ENCODE peak calls at places on chromosomes 11 and 22, in nine cellular contexts. One of them, this sample, is unnamed.

GRCh38 chr11:79982185-79982584 is 541.4 kb upstream of the TENM4 start:
- DNase-seq in left ventricle myocardium inferior: no peak
- DNase-seq in HepG2: no peak
- DNase-seq in neural progenitor cell: no peak
- DNase-seq in tibial nerve: no peak
- DNase-seq in A549: no peak
- DNase-seq in cardiac muscle cell: no peak
- DNase-seq in nephron progenitor cell: no peak
- DNase-seq in AG04450: no peak
- DNase-seq in this sample: no peak

GRCh38 chr11:119093951-119094815 is 7.5 kb downstream of the DPAGT1 start:
- DNase-seq in HepG2: no peak
- DNase-seq in left ventricle myocardium inferior: no peak
- DNase-seq in neural progenitor cell: peak; percentile 48
- DNase-seq in tibial nerve: peak; percentile 31
- DNase-seq in A549: no peak
- DNase-seq in cardiac muscle cell: peak; percentile 45
- DNase-seq in AG04450: no peak
- DNase-seq in nephron progenitor cell: peak; percentile 44
- DNase-seq in this sample: peak; percentile 63

GRCh38 chr11:102837151-102837550 is 6.3 kb downstream of the MMP3 start:
- DNase-seq in nephron progenitor cell: no peak
- DNase-seq in AG04450: no peak
- DNase-seq in cardiac muscle cell: no peak
- DNase-seq in tibial nerve: no peak
- DNase-seq in neural progenitor cell: no peak
- DNase-seq in left ventricle myocardium inferior: no peak
- DNase-seq in HepG2: no peak
- DNase-seq in A549: no peak
- DNase-seq in this sample: no peak

GRCh38 chr11:62142921-62143320 is 19.1 kb downstream of the INCENP start:
- DNase-seq in left ventricle myocardium inferior: no peak
- DNase-seq in tibial nerve: no peak
- DNase-seq in HepG2: no peak
- DNase-seq in nephron progenitor cell: no peak
- DNase-seq in cardiac muscle cell: no peak
- DNase-seq in neural progenitor cell: no peak
- DNase-seq in A549: no peak
- DNase-seq in AG04450: no peak
- DNase-seq in this sample: no peak

GRCh38 chr11:9459573-9460321 is 1.1 kb upstream of the ZNF143 start:
- DNase-seq in left ventricle myocardium inferior: no peak
- DNase-seq in neural progenitor cell: no peak
- DNase-seq in tibial nerve: no peak
- DNase-seq in AG04450: peak; percentile 7
- DNase-seq in nephron progenitor cell: no peak
- DNase-seq in A549: peak; percentile 66
- DNase-seq in cardiac muscle cell: peak; percentile 79
- DNase-seq in HepG2: peak; percentile 35
- DNase-seq in this sample: no peak

GRCh38 chr11:35927067-35927466 is 16.8 kb upstream of the LDLRAD3 start:
- DNase-seq in left ventricle myocardium inferior: no peak
- DNase-seq in neural progenitor cell: no peak
- DNase-seq in HepG2: no peak
- DNase-seq in cardiac muscle cell: no peak
- DNase-seq in A549: no peak
- DNase-seq in nephron progenitor cell: no peak
- DNase-seq in tibial nerve: no peak
- DNase-seq in AG04450: no peak
- DNase-seq in this sample: no peak

GRCh38 chr11:8192016-8192895 is 23.4 kb upstream of the RIC3 start:
- DNase-seq in neural progenitor cell: peak; percentile 89
- DNase-seq in tibial nerve: no peak
- DNase-seq in nephron progenitor cell: peak; percentile 79
- DNase-seq in left ventricle myocardium inferior: peak; percentile 46
- DNase-seq in HepG2: peak; percentile 45
- DNase-seq in A549: peak; percentile 69
- DNase-seq in cardiac muscle cell: peak; percentile 78
- DNase-seq in AG04450: peak; percentile 32
- DNase-seq in this sample: no peak

GRCh38 chr11:92267968-92268367 is 43.4 kb downstream of the FAT3 start:
- DNase-seq in left ventricle myocardium inferior: no peak
- DNase-seq in tibial nerve: no peak
- DNase-seq in HepG2: no peak
- DNase-seq in cardiac muscle cell: no peak
- DNase-seq in neural progenitor cell: no peak
- DNase-seq in nephron progenitor cell: no peak
- DNase-seq in A549: no peak
- DNase-seq in AG04450: no peak
- DNase-seq in this sample: no peak

GRCh38 chr22:44685384-44686056 is 16.5 kb upstream of the PRR5 start:
- DNase-seq in neural progenitor cell: peak; percentile 77
- DNase-seq in HepG2: no peak
- DNase-seq in A549: peak; percentile 53
- DNase-seq in cardiac muscle cell: peak; percentile 60
- DNase-seq in nephron progenitor cell: peak; percentile 53
- DNase-seq in AG04450: no peak
- DNase-seq in tibial nerve: no peak
- DNase-seq in left ventricle myocardium inferior: no peak
- DNase-seq in this sample: peak; percentile 57

GRCh38 chr11:92846542-92847125 is 122.8 kb upstream of the MTNR1B start:
- DNase-seq in AG04450: no peak
- DNase-seq in tibial nerve: no peak
- DNase-seq in A549: no peak
- DNase-seq in neural progenitor cell: no peak
- DNase-seq in left ventricle myocardium inferior: no peak
- DNase-seq in nephron progenitor cell: no peak
- DNase-seq in HepG2: no peak
- DNase-seq in cardiac muscle cell: no peak
- DNase-seq in this sample: no peak

GRCh38 chr22:30253205-30253852 is 6.8 kb upstream of the LIF start:
- DNase-seq in A549: peak; percentile 93
- DNase-seq in left ventricle myocardium inferior: peak; percentile 78
- DNase-seq in nephron progenitor cell: no peak
- DNase-seq in tibial nerve: peak; percentile 52
- DNase-seq in cardiac muscle cell: peak; percentile 60
- DNase-seq in AG04450: no peak
- DNase-seq in HepG2: no peak
- DNase-seq in neural progenitor cell: no peak
- DNase-seq in this sample: no peak

GRCh38 chr11:124174001-124174400 is 9.1 kb upstream of the OR10D3 start:
- DNase-seq in AG04450: peak; percentile 24
- DNase-seq in nephron progenitor cell: peak; percentile 18
- DNase-seq in tibial nerve: no peak
- DNase-seq in HepG2: peak; percentile 47
- DNase-seq in A549: peak; percentile 58
- DNase-seq in neural progenitor cell: peak; percentile 90
- DNase-seq in left ventricle myocardium inferior: no peak
- DNase-seq in cardiac muscle cell: peak; percentile 75
- DNase-seq in this sample: no peak

GRCh38 chr11:128282053-128282452 is 305.3 kb downstream of the ETS1 start:
- DNase-seq in neural progenitor cell: no peak
- DNase-seq in nephron progenitor cell: no peak
- DNase-seq in cardiac muscle cell: no peak
- DNase-seq in HepG2: no peak
- DNase-seq in A549: no peak
- DNase-seq in AG04450: no peak
- DNase-seq in left ventricle myocardium inferior: no peak
- DNase-seq in tibial nerve: no peak
- DNase-seq in this sample: no peak

GRCh38 chr11:606245-606644 is 9.5 kb downstream of the IRF7 start:
- DNase-seq in A549: peak; percentile 50
- DNase-seq in neural progenitor cell: no peak
- DNase-seq in nephron progenitor cell: no peak
- DNase-seq in tibial nerve: no peak
- DNase-seq in left ventricle myocardium inferior: peak; percentile 77
- DNase-seq in AG04450: no peak
- DNase-seq in cardiac muscle cell: peak; percentile 76
- DNase-seq in HepG2: no peak
- DNase-seq in this sample: no peak

GRCh38 chr11:43545610-43546009 is 134.9 kb upstream of the HSD17B12 start:
- DNase-seq in tibial nerve: no peak
- DNase-seq in neural progenitor cell: no peak
- DNase-seq in AG04450: no peak
- DNase-seq in HepG2: no peak
- DNase-seq in cardiac muscle cell: no peak
- DNase-seq in nephron progenitor cell: no peak
- DNase-seq in left ventricle myocardium inferior: no peak
- DNase-seq in A549: no peak
- DNase-seq in this sample: no peak

GRCh38 chr11:33724644-33725035 is 11.6 kb downstream of the CD59 start:
- DNase-seq in A549: no peak
- DNase-seq in cardiac muscle cell: peak; percentile 88
- DNase-seq in neural progenitor cell: no peak
- DNase-seq in HepG2: no peak
- DNase-seq in tibial nerve: no peak
- DNase-seq in AG04450: no peak
- DNase-seq in nephron progenitor cell: no peak
- DNase-seq in left ventricle myocardium inferior: no peak
- DNase-seq in this sample: no peak

GRCh38 chr11:94585375-94585774 is 18.2 kb downstream of the PIWIL4 start:
- DNase-seq in nephron progenitor cell: no peak
- DNase-seq in tibial nerve: no peak
- DNase-seq in HepG2: no peak
- DNase-seq in cardiac muscle cell: no peak
- DNase-seq in A549: no peak
- DNase-seq in left ventricle myocardium inferior: no peak
- DNase-seq in AG04450: no peak
- DNase-seq in neural progenitor cell: no peak
- DNase-seq in this sample: no peak

GRCh38 chr22:18033204-18033998 is 9.0 kb upstream of the MICAL3 start:
- DNase-seq in HepG2: no peak
- DNase-seq in tibial nerve: no peak
- DNase-seq in nephron progenitor cell: no peak
- DNase-seq in A549: no peak
- DNase-seq in AG04450: no peak
- DNase-seq in left ventricle myocardium inferior: no peak
- DNase-seq in cardiac muscle cell: peak; percentile 46
- DNase-seq in neural progenitor cell: no peak
- DNase-seq in this sample: no peak

GRCh38 chr22:30309981-30310672 is 16.6 kb downstream of the TBC1D10A start:
- DNase-seq in cardiac muscle cell: peak; percentile 63
- DNase-seq in A549: no peak
- DNase-seq in left ventricle myocardium inferior: no peak
- DNase-seq in neural progenitor cell: no peak
- DNase-seq in nephron progenitor cell: no peak
- DNase-seq in AG04450: no peak
- DNase-seq in tibial nerve: no peak
- DNase-seq in HepG2: no peak
- DNase-seq in this sample: no peak

GRCh38 chr11:65014146-65014960 is at the start of gene ARL2:
- DNase-seq in cardiac muscle cell: no peak
- DNase-seq in nephron progenitor cell: no peak
- DNase-seq in left ventricle myocardium inferior: no peak
- DNase-seq in AG04450: no peak
- DNase-seq in tibial nerve: no peak
- DNase-seq in A549: no peak
- DNase-seq in HepG2: peak; percentile 88
- DNase-seq in neural progenitor cell: no peak
- DNase-seq in this sample: peak; percentile 86

GRCh38 chr11:114366331-114367243 is 33.7 kb downstream of the C11orf71 start:
- DNase-seq in nephron progenitor cell: no peak
- DNase-seq in cardiac muscle cell: peak; percentile 78
- DNase-seq in AG04450: peak; percentile 74
- DNase-seq in left ventricle myocardium inferior: no peak
- DNase-seq in neural progenitor cell: no peak
- DNase-seq in A549: peak; percentile 12
- DNase-seq in tibial nerve: no peak
- DNase-seq in HepG2: no peak
- DNase-seq in this sample: no peak

GRCh38 chr11:73217810-73218105 is 323 bp upstream of the P2RY2 start:
- DNase-seq in HepG2: no peak
- DNase-seq in cardiac muscle cell: no peak
- DNase-seq in left ventricle myocardium inferior: no peak
- DNase-seq in AG04450: no peak
- DNase-seq in neural progenitor cell: no peak
- DNase-seq in A549: no peak
- DNase-seq in tibial nerve: no peak
- DNase-seq in nephron progenitor cell: no peak
- DNase-seq in this sample: no peak
- TF ChIP-seq CTCF in HepG2: no peak
- TF ChIP-seq CTCF in cardiac muscle cell: no peak
- TF ChIP-seq CTCF in left ventricle myocardium inferior: no peak
- TF ChIP-seq CTCF in AG04450: no peak
- TF ChIP-seq CTCF in neural progenitor cell: no peak
- TF ChIP-seq CTCF in A549: no peak
- TF ChIP-seq CTCF in tibial nerve: no peak
- TF ChIP-seq CTCF in nephron progenitor cell: no peak
- TF ChIP-seq CTCF in this sample: no peak

GRCh38 chr11:71343828-71344400 is 91.5 kb upstream of the SHANK2 start:
- DNase-seq in tibial nerve: no peak
- DNase-seq in nephron progenitor cell: no peak
- DNase-seq in neural progenitor cell: no peak
- DNase-seq in A549: no peak
- DNase-seq in AG04450: no peak
- DNase-seq in cardiac muscle cell: no peak
- DNase-seq in HepG2: no peak
- DNase-seq in left ventricle myocardium inferior: no peak
- DNase-seq in this sample: no peak
- TF ChIP-seq CTCF in tibial nerve: no peak
- TF ChIP-seq CTCF in nephron progenitor cell: no peak
- TF ChIP-seq CTCF in neural progenitor cell: no peak
- TF ChIP-seq CTCF in A549: peak; percentile 6
- TF ChIP-seq CTCF in AG04450: no peak
- TF ChIP-seq CTCF in cardiac muscle cell: no peak
- TF ChIP-seq CTCF in HepG2: no peak
- TF ChIP-seq CTCF in left ventricle myocardium inferior: no peak
- TF ChIP-seq CTCF in this sample: no peak

GRCh38 chr11:77144854-77145428 is 16.9 kb downstream of the MYO7A start:
- DNase-seq in HepG2: peak; percentile 77
- DNase-seq in left ventricle myocardium inferior: no peak
- DNase-seq in tibial nerve: no peak
- DNase-seq in A549: no peak
- DNase-seq in nephron progenitor cell: no peak
- DNase-seq in cardiac muscle cell: no peak
- DNase-seq in AG04450: no peak
- DNase-seq in neural progenitor cell: no peak
- DNase-seq in this sample: no peak
- TF ChIP-seq CTCF in HepG2: no peak
- TF ChIP-seq CTCF in left ventricle myocardium inferior: no peak
- TF ChIP-seq CTCF in tibial nerve: no peak
- TF ChIP-seq CTCF in A549: no peak
- TF ChIP-seq CTCF in nephron progenitor cell: no peak
- TF ChIP-seq CTCF in cardiac muscle cell: no peak
- TF ChIP-seq CTCF in AG04450: no peak
- TF ChIP-seq CTCF in neural progenitor cell: no peak
- TF ChIP-seq CTCF in this sample: no peak

GRCh38 chr11:68297812-68298658 is 14.4 kb upstream of the LRP5 start:
- DNase-seq in A549: peak; percentile 81
- DNase-seq in cardiac muscle cell: peak; percentile 77
- DNase-seq in left ventricle myocardium inferior: peak; percentile 79
- DNase-seq in neural progenitor cell: peak; percentile 84
- DNase-seq in AG04450: peak; percentile 24
- DNase-seq in HepG2: peak; percentile 98
- DNase-seq in nephron progenitor cell: peak; percentile 89
- DNase-seq in tibial nerve: peak; percentile 53
- DNase-seq in this sample: peak; percentile 80
- TF ChIP-seq CTCF in A549: peak; percentile 97
- TF ChIP-seq CTCF in cardiac muscle cell: peak; percentile 95
- TF ChIP-seq CTCF in left ventricle myocardium inferior: peak; percentile 99
- TF ChIP-seq CTCF in neural progenitor cell: peak; percentile 95
- TF ChIP-seq CTCF in AG04450: peak; percentile 91
- TF ChIP-seq CTCF in HepG2: peak; percentile 97
- TF ChIP-seq CTCF in nephron progenitor cell: peak; percentile 97
- TF ChIP-seq CTCF in tibial nerve: peak; percentile 99
- TF ChIP-seq CTCF in this sample: peak; percentile 98